ENCODE peak calls at places on chromosome 6, in seven cellular contexts. S, X, Q, P, U, A and M are unnamed samples. For H3K36me3, the result is how much of the 10 kb centered on the place peaks cover.

GRCh38 chr6:139290787-139291294 is 957 bp downstream of the TXLNB start:
- DNase-seq in S (no peak), X (no peak), Q (no peak), P (peak), U (peak), A (peak), M (peak)

GRCh38 chr6:2744206-2744771 is 6.4 kb downstream of the MYLK4 start:
- DNase-seq in S (no peak), X (no peak), Q (peak), P (no peak), U (peak), A (no peak), M (peak)

GRCh38 chr6:144715344-144715743 is 430.2 kb downstream of the UTRN start:
- DNase-seq in S (no peak), X (no peak), Q (no peak), P (peak), U (no peak), A (no peak), M (no peak)

GRCh38 chr6:107832146-107833056 is 8.3 kb upstream of the SCML4 start:
- DNase-seq in S (no peak), X (no peak), Q (no peak), P (no peak), U (no peak), A (no peak), M (no peak)

GRCh38 chr6:147117580-147117979 is 86.6 kb upstream of the STXBP5 start:
- DNase-seq in S (no peak), X (no peak), Q (no peak), P (no peak), U (peak), A (peak), M (peak)

GRCh38 chr6:101544286-101544685 is 150.8 kb downstream of the GRIK2 start:
- DNase-seq in S (no peak), X (no peak), Q (no peak), P (no peak), U (peak), A (peak), M (peak)

GRCh38 chr6:10403385-10404106 is 11.3 kb downstream of the TFAP2A start:
- DNase-seq in S (no peak), X (no peak), Q (no peak), P (no peak), U (peak), A (peak), M (peak)

GRCh38 chr6:152441892-152442291 is 195.3 kb downstream of the SYNE1 start:
- DNase-seq in S (no peak), X (no peak), Q (no peak), P (no peak), U (no peak), A (no peak), M (no peak)

GRCh38 chr6:149278996-149279395 is 38.5 kb upstream of the TAB2 start:
- DNase-seq in S (no peak), X (no peak), Q (no peak), P (no peak), U (no peak), A (no peak), M (no peak)

GRCh38 chr6:137227872-137228302 is 8.7 kb upstream of the IFNGR1 start:
- DNase-seq in S (no peak), X (no peak), Q (no peak), P (no peak), U (no peak), A (no peak), M (no peak)

GRCh38 chr6:106128981-106129761 is 43.0 kb downstream of the PRDM1 start:
- DNase-seq in S (no peak), X (no peak), Q (no peak), P (peak), U (peak), A (peak), M (peak)

GRCh38 chr6:7540595-7540994 is 876 bp upstream of the DSP start:
- DNase-seq in S (no peak), X (no peak), Q (peak), P (no peak), U (peak), A (no peak), M (peak)

GRCh38 chr6:166005401-166005845 is 162.2 kb downstream of the TBXT start:
- DNase-seq in S (no peak), X (peak), Q (no peak), P (no peak), U (peak), A (peak), M (no peak)

GRCh38 chr6:44432227-44432626 is 44.7 kb downstream of the CDC5L start:
- DNase-seq in S (no peak), X (no peak), Q (no peak), P (peak), U (no peak), A (no peak), M (no peak)

GRCh38 chr6:44428682-44429081 is 41.2 kb downstream of the CDC5L start:
- DNase-seq in S (no peak), X (no peak), Q (no peak), P (no peak), U (peak), A (peak), M (no peak)

GRCh38 chr6:44430322-44430721 is 42.8 kb downstream of the CDC5L start:
- DNase-seq in S (no peak), X (no peak), Q (no peak), P (no peak), U (no peak), A (peak), M (peak)

GRCh38 chr6:44432726-44433125 is 45.2 kb downstream of the CDC5L start:
- DNase-seq in S (no peak), X (no peak), Q (no peak), P (no peak), U (no peak), A (no peak), M (no peak)

GRCh38 chr6:44431118-44431725 is 43.7 kb downstream of the CDC5L start:
- DNase-seq in S (peak), X (peak), Q (peak), P (peak), U (peak), A (peak), M (peak)
- H3K36me3 ChIP-seq in S (half or more), X (under half), Q (half or more), P (under half), U (under half), A (under half), M (under half)

DNA sequence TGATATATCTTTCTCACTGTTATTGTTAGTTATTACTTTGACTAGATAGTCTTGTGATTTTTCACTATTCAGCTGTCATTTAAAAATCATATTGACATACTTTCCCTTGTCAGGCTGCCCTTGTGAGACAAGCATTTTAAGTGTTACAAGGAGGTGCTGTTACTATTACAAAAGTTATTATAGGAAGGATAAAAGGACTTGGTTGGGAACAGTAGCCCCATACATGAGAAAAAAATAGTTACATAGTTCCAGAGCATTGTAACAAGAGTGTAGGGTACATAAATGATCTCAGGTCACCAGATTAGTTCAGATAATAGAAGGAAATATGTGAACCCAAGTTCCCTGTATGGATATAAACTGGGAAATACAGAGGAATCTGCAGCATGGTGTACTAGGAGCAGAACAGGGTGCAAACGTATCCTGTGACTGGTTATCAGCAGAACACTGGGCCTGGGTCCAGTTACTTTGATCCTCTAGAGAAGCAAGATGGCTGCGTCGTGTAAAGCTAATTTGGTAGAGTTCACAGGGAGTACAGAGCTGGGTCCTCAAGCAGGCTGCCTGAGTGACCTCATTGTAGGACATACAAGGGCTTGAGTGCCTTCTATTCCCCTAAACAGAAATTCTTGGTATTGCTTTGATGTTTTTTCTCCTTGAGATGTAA is 38.5 kb upstream of the HDDC2 start:
- DNase-seq in S (no peak), X (no peak), Q (no peak), P (no peak), U (no peak), A (no peak), M (no peak)
- H3K27ac ChIP-seq in S (no peak), X (no peak), Q (no peak), P (no peak), U (no peak), A (no peak), M (no peak)

DNA sequence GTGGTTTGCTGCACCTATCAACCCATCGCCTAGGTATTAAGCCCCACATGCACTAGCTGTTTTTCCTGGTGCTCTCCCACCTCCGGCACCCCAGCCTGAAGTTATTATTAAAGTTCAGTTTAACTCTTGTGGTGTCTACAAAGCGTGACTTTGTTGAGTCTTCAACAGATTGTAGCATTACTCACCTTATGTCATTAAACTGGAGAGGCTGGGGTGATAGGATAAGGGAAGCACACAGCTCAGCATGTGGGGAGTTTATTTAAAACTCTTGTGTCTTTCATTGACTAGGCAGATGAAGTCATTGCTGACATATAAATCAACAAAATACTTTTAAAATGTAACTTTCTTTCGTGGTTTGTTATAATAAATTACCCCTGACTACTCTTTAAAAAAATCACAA is 84.7 kb upstream of the GCM1 start:
- DNase-seq in S (no peak), X (no peak), Q (no peak), P (no peak), U (no peak), A (peak), M (no peak)
- H3K4me3 ChIP-seq in S (no peak), X (no peak), Q (no peak), P (no peak), U (no peak), A (no peak), M (no peak)

GRCh38 chr6:33329058-33329457 is 11.5 kb upstream of the ZBTB22 start:
- DNase-seq in S (no peak), X (no peak), Q (no peak), P (no peak), U (no peak), A (no peak), M (no peak)
- H3K36me3 ChIP-seq in S (under half), X (under half), Q (under half), P (under half), U (under half), A (under half), M (under half)

GRCh38 chr6:40371095-40371494 is 216.1 kb downstream of the LRFN2 start:
- DNase-seq in S (no peak), X (no peak), Q (no peak), P (no peak), U (no peak), A (no peak), M (no peak)

GRCh38 chr6:40373267-40373666 is 213.9 kb downstream of the LRFN2 start:
- DNase-seq in S (no peak), X (no peak), Q (no peak), P (no peak), U (no peak), A (no peak), M (no peak)

GRCh38 chr6:40369891-40370290 is 217.3 kb downstream of the LRFN2 start:
- DNase-seq in S (no peak), X (no peak), Q (no peak), P (no peak), U (no peak), A (no peak), M (no peak)

GRCh38 chr6:40369028-40369427 is 218.1 kb downstream of the LRFN2 start:
- DNase-seq in S (no peak), X (no peak), Q (no peak), P (no peak), U (no peak), A (no peak), M (no peak)

DNA sequence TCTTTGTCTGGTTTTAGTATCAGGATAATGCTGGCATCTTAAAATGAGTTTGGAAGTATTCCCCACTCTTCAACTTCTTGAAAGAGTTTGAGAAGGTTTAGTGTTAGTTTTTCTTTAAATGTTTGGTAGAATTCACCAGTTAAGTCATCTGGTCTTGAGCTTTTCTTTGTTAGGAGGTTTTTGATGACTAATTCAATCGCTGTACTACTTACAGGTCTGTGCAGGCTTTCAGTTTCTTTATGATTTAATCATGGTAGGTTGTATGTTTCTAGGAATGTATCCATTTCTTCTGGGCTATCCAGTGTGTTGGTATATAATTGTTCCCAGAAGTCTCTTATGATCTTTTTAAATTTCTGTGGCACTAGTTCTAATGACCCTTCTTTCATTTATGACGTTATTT is 215.5 kb downstream of the LRFN2 start:
- DNase-seq in S (no peak), X (no peak), Q (no peak), P (no peak), U (no peak), A (no peak), M (no peak)
- H3K27ac ChIP-seq in S (no peak), X (no peak), Q (no peak), P (no peak), U (no peak), A (no peak), M (no peak)

GRCh38 chr6:27837636-27838512 is 74.3 kb downstream of the OR2B2 start:
- DNase-seq in S (peak), X (peak), Q (peak), P (peak), U (peak), A (peak), M (peak)
- H3K4me3 ChIP-seq in S (peak), X (peak), Q (peak), P (peak), U (peak), A (peak), M (peak)

DNA sequence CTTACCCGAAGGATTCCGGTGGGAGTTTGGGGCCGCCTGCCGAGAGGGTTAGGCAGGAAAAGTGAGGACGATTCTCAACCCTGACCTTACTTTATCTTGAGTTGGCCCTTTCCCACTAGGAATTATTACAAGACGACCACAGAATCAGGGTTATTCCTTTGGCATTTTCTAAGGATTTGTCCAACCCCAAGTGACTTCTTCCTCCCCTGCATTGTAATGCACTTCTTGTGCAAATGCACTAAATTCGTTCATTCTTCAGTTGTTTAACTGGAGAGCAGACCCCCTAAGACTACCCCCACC is 411 bp upstream of the TMEM217 start:
- DNase-seq in S (no peak), X (no peak), Q (no peak), P (no peak), U (peak), A (no peak), M (no peak)
- H3K36me3 ChIP-seq in S (under half), X (under half), Q (under half), P (under half), U (under half), A (under half), M (under half)

GRCh38 chr6:111558690-111559192 is 46.9 kb downstream of the TRAF3IP2 start:
- DNase-seq in S (no peak), X (no peak), Q (no peak), P (no peak), U (no peak), A (no peak), M (no peak)
- H3K27ac ChIP-seq in S (no peak), X (no peak), Q (peak), P (peak), U (peak), A (peak), M (no peak)

GRCh38 chr6:90611996-90612690 is 25.3 kb upstream of the MAP3K7 start:
- DNase-seq in S (peak), X (no peak), Q (no peak), P (no peak), U (no peak), A (no peak), M (no peak)
- H3K4me3 ChIP-seq in S (no peak), X (no peak), Q (no peak), P (peak), U (no peak), A (no peak), M (no peak)